ENCODE peak calls at places on chromosomes 11 and 22, in six cellular contexts. C is right cardiac atrium, K is AG08396, Y is neuronal stem cell, R is small intestine, V is NAMALWA. S is an unnamed sample.

GRCh38 chr11:64230209-64230984 is at the start of gene DNAJC4:
- DNase-seq in C (peak; percentile 97), K (peak; percentile 86), Y (peak; percentile 95), R (peak; percentile 96), V (peak; percentile 95), S (peak; percentile 78)

GRCh38 chr11:128299132-128299726 is 288.1 kb downstream of the ETS1 start:
- DNase-seq in C (no peak), K (no peak), Y (no peak), R (no peak), V (peak; percentile 24), S (no peak)

GRCh38 chr11:82733444-82734119 is at the start of gene FAM181B:
- DNase-seq in C (peak; percentile 87), K (peak; percentile 49), Y (peak; percentile 83), R (peak; percentile 33), V (no peak), S (peak; percentile 3)

GRCh38 chr22:45154383-45154782 is 9.3 kb upstream of the NUP50 start:
- DNase-seq in C (no peak), K (no peak), Y (no peak), R (peak; percentile 53), V (no peak), S (no peak)

GRCh38 chr11:68312117-68312779 is at the start of gene LRP5:
- DNase-seq in C (peak; percentile 75), K (peak; percentile 84), Y (no peak), R (peak; percentile 59), V (no peak), S (no peak)

GRCh38 chr22:44359496-44360110 is 46.9 kb upstream of the SHISAL1 start:
- DNase-seq in C (peak; percentile 32), K (no peak), Y (no peak), R (no peak), V (no peak), S (no peak)

GRCh38 chr11:46686886-46687810 is 13.3 kb downstream of the ARHGAP1 start:
- DNase-seq in C (peak; percentile 81), K (peak; percentile 76), Y (no peak), R (no peak), V (no peak), S (no peak)

GRCh38 chr11:79431535-79431934 is 9.3 kb downstream of the TENM4 start:
- DNase-seq in C (no peak), K (peak; percentile 44), Y (no peak), R (no peak), V (no peak), S (no peak)

GRCh38 chr11:3126901-3127691 is 38.0 kb downstream of the OSBPL5 start:
- DNase-seq in C (peak; percentile 67), K (no peak), Y (no peak), R (no peak), V (no peak), S (no peak)

GRCh38 chr11:90288207-90288821 is 65.5 kb upstream of the CHORDC1 start:
- DNase-seq in C (no peak), K (no peak), Y (peak; percentile 9), R (no peak), V (peak; percentile 54), S (no peak)